ENCODE peak calls at places on chromosomes 16 and 17, in five cellular contexts. Z is astrocyte of the spinal cord; L is MM.1S; S is CD8-positive, alpha-beta T cell; R is cardiac fibroblast. I is an unnamed sample.

GRCh38 chr17:71516149-71516548 is 604.7 kb upstream of the SOX9 start:
- DNase-seq in Z (no peak), L (no peak), S (no peak), R (no peak), I (no peak)

GRCh38 chr17:2532146-2532720 is 20.5 kb upstream of the METTL16 start:
- DNase-seq in Z (no peak), L (no peak), S (no peak), R (no peak), I (no peak)

GRCh38 chr17:31680126-31680525 is 178.9 kb downstream of the COPRS start:
- DNase-seq in Z (no peak), L (no peak), S (no peak), R (no peak), I (no peak)

GRCh38 chr17:69179227-69179952 is 37.7 kb upstream of the ABCA6 start:
- DNase-seq in Z (peak; percentile 50), L (no peak), S (no peak), R (peak; percentile 82), I (peak; percentile 72)

GRCh38 chr16:12171206-12171605 is 194.7 kb downstream of the SNX29 start:
- DNase-seq in Z (no peak), L (no peak), S (no peak), R (no peak), I (no peak)

GRCh38 chr16:27408012-27408601 is 6.1 kb downstream of the IL21R start:
- DNase-seq in Z (peak; percentile 69), L (no peak), S (no peak), R (peak; percentile 72), I (peak; percentile 51)

GRCh38 chr17:34045990-34046389 is 209.1 kb upstream of the CCL2 start:
- DNase-seq in Z (no peak), L (no peak), S (no peak), R (no peak), I (no peak)

GRCh38 chr16:14186954-14187306 is 115.8 kb downstream of the MRTFB start:
- DNase-seq in Z (peak; percentile 14), L (no peak), S (no peak), R (peak; percentile 45), I (no peak)

GRCh38 chr17:51419476-51419875 is 159.1 kb downstream of the UTP18 start:
- DNase-seq in Z (no peak), L (no peak), S (no peak), R (no peak), I (no peak)

GRCh38 chr16:16821261-16821660 is 442.3 kb downstream of the NPIPA7 start:
- DNase-seq in Z (no peak), L (no peak), S (no peak), R (no peak), I (no peak)

GRCh38 chr17:80944326-80944725 is 47.3 kb upstream of the CHMP6 start:
- DNase-seq in Z (no peak), L (no peak), S (no peak), R (no peak), I (no peak)

GRCh38 chr16:66798162-66798561 is 3.2 kb downstream of the TERB1 start:
- DNase-seq in Z (peak; percentile 17), L (no peak), S (no peak), R (peak; percentile 41), I (peak; percentile 18)

GRCh38 chr16:70746040-70746707 is 54.8 kb downstream of the VAC14 start:
- DNase-seq in Z (peak; percentile 69), L (no peak), S (no peak), R (peak; percentile 84), I (peak; percentile 83)

GRCh38 chr16:49121636-49122035 is 160.0 kb downstream of the CBLN1 start:
- DNase-seq in Z (no peak), L (no peak), S (no peak), R (no peak), I (no peak)

GRCh38 chr16:49129935-49130334 is 151.7 kb downstream of the CBLN1 start:
- DNase-seq in Z (no peak), L (no peak), S (no peak), R (no peak), I (no peak)

GRCh38 chr16:49130397-49130796 is 151.2 kb downstream of the CBLN1 start:
- DNase-seq in Z (no peak), L (no peak), S (no peak), R (no peak), I (no peak)

GRCh38 chr16:49128740-49129139 is 152.9 kb downstream of the CBLN1 start:
- DNase-seq in Z (no peak), L (no peak), S (no peak), R (no peak), I (no peak)

DNA sequence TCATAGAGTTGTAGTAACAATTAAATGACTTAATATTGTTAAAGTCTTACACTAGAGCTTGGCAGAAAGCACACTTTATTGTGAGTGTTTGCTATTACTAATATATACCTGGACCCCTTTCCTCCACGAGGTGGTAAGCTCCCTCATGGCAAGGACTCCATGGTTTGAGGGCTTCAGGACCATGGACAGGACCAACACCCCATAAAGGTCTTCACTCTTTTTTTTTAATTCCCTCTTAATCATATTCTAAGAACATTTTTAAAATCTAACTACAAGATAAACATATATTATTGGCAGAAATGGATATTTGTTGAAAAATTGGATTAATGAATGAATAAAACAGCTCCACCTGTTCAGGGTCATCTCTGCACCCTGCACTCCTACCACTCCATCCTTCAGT is 154.5 kb downstream of the CBLN1 start:
- DNase-seq in Z (no peak), L (peak; percentile 36), S (no peak), R (no peak), I (no peak)
- H3K4me3 ChIP-seq in Z (no peak overlapping the region), L (no peak overlapping the region), S (no peak overlapping the region), R (no peak overlapping the region), I (no peak overlapping the region)

GRCh38 chr17:47717261-47717697 is 15.8 kb upstream of the TBX21 start:
- DNase-seq in Z (no peak), L (no peak), S (no peak), R (no peak), I (no peak)
- TF ChIP-seq CTCF in Z (peak; percentile 43), L (peak; percentile 40), S (no peak), R (peak; percentile 47), I (peak; percentile 49)

DNA sequence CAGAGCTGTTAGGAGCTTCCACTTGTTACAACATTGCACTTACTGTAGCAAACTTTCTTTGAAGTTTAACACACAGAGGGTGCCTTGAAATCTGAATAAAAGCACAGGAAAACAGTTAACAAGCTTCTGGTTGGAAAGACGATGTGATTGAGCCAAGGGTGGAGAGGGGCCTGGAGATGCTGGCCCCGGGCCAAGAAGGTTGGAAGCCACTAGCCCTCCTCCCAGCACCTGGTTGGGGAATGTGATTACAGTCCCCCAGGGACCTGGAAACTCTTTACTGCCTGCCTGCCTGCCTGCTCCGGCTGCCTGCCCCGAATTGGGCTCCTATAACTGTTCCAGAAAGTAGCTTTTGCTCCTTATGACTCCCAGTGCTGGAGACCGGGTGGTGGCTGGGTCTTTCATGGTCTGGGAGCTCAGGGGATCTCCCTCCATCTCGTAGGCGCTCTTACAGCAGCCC is 48.0 kb upstream of the ZFHX3 start:
- DNase-seq in Z (peak; percentile 1), L (no peak), S (no peak), R (peak; percentile 18), I (peak; percentile 28)
- H3K4me3 ChIP-seq in Z (no peak overlapping the region), L (no peak overlapping the region), S (no peak overlapping the region), R (no peak overlapping the region), I (no peak overlapping the region)

GRCh38 chr17:37717627-37718382 is 27.1 kb downstream of the HNF1B start:
- DNase-seq in Z (peak; percentile 47), L (peak; percentile 18), S (no peak), R (peak; percentile 32), I (peak; percentile 14)

GRCh38 chr17:37718383-37719048 is 26.3 kb downstream of the HNF1B start:
- DNase-seq in Z (no peak), L (no peak), S (no peak), R (no peak), I (no peak)

GRCh38 chr17:37713624-37714023 is 31.2 kb downstream of the HNF1B start:
- DNase-seq in Z (no peak), L (no peak), S (no peak), R (no peak), I (no peak)

GRCh38 chr17:37713028-37713431 is 31.8 kb downstream of the HNF1B start:
- DNase-seq in Z (no peak), L (no peak), S (no peak), R (no peak), I (no peak)

GRCh38 chr17:37714897-37715296 is 30.0 kb downstream of the HNF1B start:
- DNase-seq in Z (peak; percentile 17), L (no peak), S (no peak), R (peak; percentile 25), I (no peak)
- TF ChIP-seq CTCF in Z (peak; percentile 8), L (no peak), S (no peak), R (no peak), I (no peak)

GRCh38 chr16:1332618-1333148 is 762 bp upstream of the BAIAP3 start:
- DNase-seq in Z (no peak), L (no peak), S (no peak), R (no peak), I (no peak)

GRCh38 chr16:1331712-1332617 is 1.5 kb upstream of the BAIAP3 start:
- DNase-seq in Z (peak; percentile 36), L (peak; percentile 93), S (peak; percentile 40), R (peak; percentile 84), I (peak; percentile 84)

GRCh38 chr16:1333149-1333812 is at the start of gene BAIAP3:
- DNase-seq in Z (no peak), L (no peak), S (peak; percentile 30), R (peak; percentile 29), I (peak; percentile 35)

GRCh38 chr16:1330260-1330914 is 3.1 kb upstream of the BAIAP3 start:
- DNase-seq in Z (no peak), L (peak; percentile 20), S (no peak), R (no peak), I (no peak)

GRCh38 chr16:1330931-1331711 is 2.3 kb upstream of the BAIAP3 start:
- DNase-seq in Z (no peak), L (no peak), S (no peak), R (no peak), I (no peak)
- H3K4me3 ChIP-seq in Z (no peak overlapping the region), L (peak overlapping the region; percentile 74), S (peak overlapping the region; percentile 11), R (no peak overlapping the region), I (peak overlapping the region; percentile 30)

GRCh38 chr17:54749157-54749556 is 151.5 kb upstream of the TOM1L1 start:
- DNase-seq in Z (no peak), L (no peak), S (no peak), R (no peak), I (no peak)

GRCh38 chr17:54754560-54754959 is 146.1 kb upstream of the TOM1L1 start:
- DNase-seq in Z (no peak), L (no peak), S (no peak), R (no peak), I (no peak)
- TF ChIP-seq CTCF in Z (no peak), L (peak; percentile 18), S (no peak), R (no peak), I (no peak)

GRCh38 chr16:75952124-75952523 is 225.8 kb upstream of the CPHXL start:
- DNase-seq in Z (no peak), L (no peak), S (no peak), R (no peak), I (no peak)

DNA sequence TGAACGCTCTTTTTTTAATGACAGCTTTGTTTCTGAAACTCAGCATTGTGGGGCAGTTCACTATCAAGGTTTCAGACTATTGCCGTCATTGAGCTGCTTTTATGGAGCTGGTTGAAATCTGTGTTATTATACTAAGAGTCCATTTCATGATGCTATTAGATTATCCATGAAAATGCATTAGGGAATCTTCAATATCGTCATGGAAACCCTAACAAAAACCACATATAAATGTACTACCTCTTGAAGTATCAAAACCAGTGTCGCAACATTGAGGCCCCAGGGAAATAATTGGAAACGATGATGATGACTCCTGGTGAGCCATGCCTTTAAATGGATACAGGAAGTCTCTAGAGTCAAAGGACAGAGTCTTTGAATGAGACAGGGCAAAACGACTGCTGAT is 231.6 kb upstream of the CPHXL start:
- DNase-seq in Z (no peak), L (no peak), S (no peak), R (no peak), I (no peak)
- H3K4me3 ChIP-seq in Z (no peak overlapping the region), L (no peak overlapping the region), S (no peak overlapping the region), R (no peak overlapping the region), I (no peak overlapping the region)